ENCODE peak calls at places on chromosomes 16 and 17, in four cellular contexts. S is A549, K is heart left ventricle, P is stomach. B is an unnamed sample.
A peak's percentile ranks its signal among the peaks of the same experiment; 100 is the strongest.

GRCh38 chr16:79997257-79997656 is 396.7 kb upstream of the MAF start:
- DNase-seq in P (no peak), S (peak; percentile 29), K (no peak), B (no peak)

GRCh38 chr16:17367034-17367433 is 103.7 kb downstream of the XYLT1 start:
- DNase-seq in K (no peak), S (no peak), P (no peak), B (no peak)

GRCh38 chr16:11386054-11386680 is 40.9 kb downstream of the RMI2 start:
- DNase-seq in S (no peak), K (peak; percentile 57), P (no peak), B (no peak)

GRCh38 chr16:477287-477686 is 50.2 kb upstream of the CAPN15 start:
- DNase-seq in S (no peak), P (no peak), K (no peak), B (no peak)

GRCh38 chr16:89164847-89165684 is 6.5 kb upstream of the CDH15 start:
- DNase-seq in P (no peak), K (no peak), S (no peak), B (no peak)

GRCh38 chr17:82531431-82531881 is 11.9 kb downstream of the FOXK2 start:
- DNase-seq in P (no peak), S (no peak), K (no peak), B (no peak)

GRCh38 chr16:84815446-84815845 is 4.3 kb upstream of the CRISPLD2 start:
- DNase-seq in P (no peak), K (peak; percentile 61), S (no peak), B (no peak)

GRCh38 chr16:87581867-87582220 is 20.5 kb upstream of the JPH3 start:
- DNase-seq in P (peak; percentile 56), S (peak; percentile 90), K (no peak), B (no peak)

GRCh38 chr17:49120166-49120565 is 12.4 kb upstream of the B4GALNT2 start:
- DNase-seq in K (no peak), S (no peak), P (no peak), B (no peak)

GRCh38 chr16:54484700-54485099 is 198.1 kb upstream of the IRX3 start:
- DNase-seq in S (no peak), K (no peak), P (no peak), B (no peak)

DNA sequence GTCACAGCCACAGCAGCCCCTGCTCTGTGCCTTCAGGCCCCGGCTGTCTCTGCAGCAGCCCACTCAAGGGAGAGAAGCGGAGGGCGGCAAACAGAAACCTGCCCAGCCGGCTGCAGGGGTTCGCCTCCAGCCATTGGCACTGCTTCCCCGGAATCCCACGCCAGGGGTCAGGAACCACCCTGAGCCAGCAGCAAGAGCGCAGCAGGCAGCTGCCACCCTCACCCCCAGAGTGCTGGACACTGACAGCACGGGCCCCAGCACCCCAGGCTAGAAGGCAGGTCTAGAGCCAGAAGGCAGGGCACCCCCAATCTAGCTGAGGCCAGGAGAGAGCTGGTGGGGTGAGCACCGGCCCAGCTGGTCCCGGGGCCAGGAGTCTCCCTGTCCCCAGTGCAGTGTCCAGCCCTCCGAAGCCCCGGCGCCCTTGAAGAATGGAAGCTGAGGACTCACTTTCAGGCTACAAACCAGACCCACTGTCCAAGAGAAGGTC is 8.3 kb downstream of the UBALD2 start:
- DNase-seq in S (no peak), P (no peak), K (no peak), B (no peak)
- H3K27ac ChIP-seq in S (no peak overlapping the region), P (peak overlapping the region; percentile 29), K (no peak overlapping the region), B (no peak overlapping the region)

GRCh38 chr16:19523559-19524355 is at the start of gene CCP110:
- DNase-seq in S (peak; percentile 96), K (peak; percentile 98), P (peak; percentile 98), B (peak; percentile 82)

GRCh38 chr16:19523184-19523558 is 571 bp upstream of the CCP110 start:
- DNase-seq in P (no peak), K (no peak), S (no peak), B (no peak)

GRCh38 chr16:19522369-19523159 is 666 bp upstream of the GDE1 start:
- DNase-seq in P (no peak), S (no peak), K (no peak), B (no peak)

GRCh38 chr16:19524866-19525723 is 1.4 kb downstream of the CCP110 start:
- DNase-seq in P (no peak), K (no peak), S (no peak), B (no peak)

DNA sequence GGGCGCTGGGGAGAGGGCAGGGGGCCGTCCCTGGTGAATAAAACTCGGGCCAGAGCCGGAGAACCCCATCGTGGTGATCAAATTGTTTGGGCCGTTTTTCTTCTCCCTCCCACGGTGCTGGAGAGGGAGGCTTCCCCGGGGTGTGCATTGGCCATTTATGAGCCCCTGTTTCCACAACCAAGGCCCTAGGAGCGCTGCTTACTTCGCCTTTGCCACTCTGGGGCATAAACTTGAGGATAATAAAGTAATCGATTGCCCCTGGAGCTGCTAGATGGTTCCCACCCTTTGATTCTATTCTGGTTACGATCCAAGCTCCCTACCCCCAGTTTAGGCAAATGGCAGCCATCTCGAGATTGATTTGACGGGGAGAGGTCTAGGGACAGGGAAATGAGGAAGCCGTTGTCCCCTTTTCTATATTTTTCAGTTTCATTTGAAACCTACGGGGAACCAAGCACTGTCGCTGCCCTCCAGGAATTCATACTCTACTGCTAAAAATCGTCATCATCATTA is 669 bp downstream of the CCP110 start:
- DNase-seq in S (no peak), K (no peak), P (no peak), B (no peak)
- H3K27ac ChIP-seq in S (peak overlapping the region; percentile 94), K (peak overlapping the region; percentile 66), P (peak overlapping the region; percentile 78), B (no peak overlapping the region)

GRCh38 chr16:47276522-47276921 is 132.8 kb upstream of the NETO2 start:
- DNase-seq in K (no peak), S (no peak), P (no peak), B (no peak)
- H3K27ac ChIP-seq in K (no peak overlapping the region), S (no peak overlapping the region), P (no peak overlapping the region), B (no peak overlapping the region)

GRCh38 chr17:78729636-78730035 is 52.4 kb downstream of the CYTH1 start:
- DNase-seq in K (no peak), P (no peak), S (no peak), B (no peak)
- H3K27ac ChIP-seq in K (no peak overlapping the region), P (no peak overlapping the region), S (no peak overlapping the region), B (no peak overlapping the region)

GRCh38 chr16:73536931-73537330 is 489.0 kb upstream of the ZFHX3 start:
- DNase-seq in P (no peak), S (no peak), K (no peak), B (no peak)

GRCh38 chr16:73529303-73530012 is 481.5 kb upstream of the ZFHX3 start:
- DNase-seq in K (no peak), P (no peak), S (no peak), B (no peak)

GRCh38 chr16:73527191-73527590 is 479.3 kb upstream of the ZFHX3 start:
- DNase-seq in K (no peak), P (no peak), S (peak; percentile 9), B (no peak)

GRCh38 chr16:73530529-73530928 is 482.6 kb upstream of the ZFHX3 start:
- DNase-seq in K (no peak), P (no peak), S (no peak), B (no peak)

DNA sequence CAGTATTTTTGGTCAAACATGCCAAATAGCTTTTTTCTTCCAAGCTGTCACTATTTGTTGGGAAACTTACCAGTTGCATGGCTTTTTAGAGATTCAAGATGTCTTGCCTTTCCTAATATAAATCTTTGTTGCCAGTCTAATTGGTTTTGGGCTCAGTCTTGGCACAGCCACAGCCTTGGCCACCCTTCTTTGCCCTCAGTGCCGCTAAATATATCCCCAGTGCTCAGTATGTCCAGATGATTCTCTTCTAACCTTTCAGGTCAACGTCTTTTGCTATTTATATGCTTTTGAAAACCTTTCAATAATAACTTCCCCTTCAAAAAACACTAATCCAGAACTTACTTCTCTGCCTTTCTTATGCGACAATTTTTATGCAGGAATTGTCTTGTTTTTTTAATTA is 483.1 kb upstream of the ZFHX3 start:
- DNase-seq in K (no peak), P (no peak), S (no peak), B (no peak)
- H3K27ac ChIP-seq in K (no peak overlapping the region), P (no peak overlapping the region), S (no peak overlapping the region), B (no peak overlapping the region)

B was measured in iPS DF 6.9.